ENCODE peak calls at places on chromosomes 12 and 14, in six cellular contexts. C is BE2C; G is effector memory CD4-positive, alpha-beta T cell; B is WERI-Rb-1; Z is NCI-H774; K is activated T-cell treated with anti-CD3 and anti-CD28 coated beads, Interleukin-2, amount 50 U/mL, for 24 hours. U is an unnamed sample.

GRCh38 chr12:10214131-10214876 is 1.6 kb downstream of the GABARAPL1 start:
- DNase-seq in C (no peak), Z (no peak), B (no peak), K (no peak), G (no peak), U (no peak)

GRCh38 chr14:102770910-102771543 is 6.2 kb upstream of the TRAF3 start:
- DNase-seq in B (no peak), K (no peak), Z (no peak), C (no peak), G (no peak), U (no peak)

GRCh38 chr14:76902591-76902990 is 76.4 kb downstream of the LRRC74A start:
- DNase-seq in G (no peak), K (no peak), C (no peak), B (no peak), Z (no peak), U (no peak)

GRCh38 chr14:33916663-33917565 is 34.0 kb downstream of the EGLN3 start:
- DNase-seq in G (no peak), K (no peak), Z (no peak), C (peak), B (no peak), U (no peak)

GRCh38 chr12:106058256-106059182 is 80.2 kb downstream of the NUAK1 start:
- DNase-seq in B (no peak), G (no peak), C (no peak), K (no peak), Z (no peak), U (no peak)

GRCh38 chr14:101906645-101907044 is 57.7 kb upstream of the DYNC1H1 start:
- DNase-seq in C (no peak), Z (no peak), B (no peak), K (peak), G (no peak), U (no peak)

GRCh38 chr12:47905313-47905730 is 528 bp upstream of the VDR start:
- DNase-seq in G (peak), C (no peak), B (peak), K (no peak), Z (peak), U (peak)

GRCh38 chr12:5479761-5480160 is 47.9 kb downstream of the NTF3 start:
- DNase-seq in C (no peak), Z (no peak), B (no peak), G (no peak), K (no peak), U (no peak)

GRCh38 chr12:91357381-91357780 is 174.8 kb upstream of the DCN start:
- DNase-seq in C (no peak), B (no peak), Z (no peak), G (no peak), K (no peak), U (no peak)

GRCh38 chr14:99321955-99322730 is 50.1 kb upstream of the BCL11B start:
- DNase-seq in G (no peak), Z (no peak), B (no peak), K (no peak), C (no peak), U (no peak)

GRCh38 chr12:27970391-27970980 is 2.0 kb downstream of the PTHLH start:
- DNase-seq in G (no peak), C (peak), K (no peak), Z (no peak), B (peak), U (no peak)

GRCh38 chr14:81516941-81517797 is 16.5 kb downstream of the SEL1L start:
- DNase-seq in G (no peak), B (no peak), Z (no peak), C (no peak), K (no peak), U (no peak)

GRCh38 chr12:113874999-113875561 is 91.0 kb downstream of the RBM19 start:
- DNase-seq in K (no peak), G (no peak), B (no peak), Z (no peak), C (no peak), U (no peak)

GRCh38 chr12:63132201-63132600 is 18.8 kb downstream of the AVPR1A start:
- DNase-seq in Z (no peak), B (no peak), C (no peak), G (no peak), K (no peak), U (no peak)

GRCh38 chr14:72892103-72892878 is 1.6 kb downstream of the DPF3 start:
- DNase-seq in B (no peak), C (peak), K (peak), Z (no peak), G (no peak), U (no peak)

GRCh38 chr12:55736780-55737580 is 5.9 kb upstream of the GDF11 start:
- DNase-seq in C (peak), G (peak), B (peak), Z (peak), K (peak), U (peak)

GRCh38 chr12:93793983-93794382 is 116.8 kb downstream of the CRADD start:
- DNase-seq in Z (no peak), G (no peak), K (no peak), C (no peak), B (no peak), U (no peak)

GRCh38 chr12:52699960-52700359 is 3.4 kb downstream of the KRT77 start:
- DNase-seq in B (no peak), G (no peak), C (no peak), Z (no peak), K (no peak), U (no peak)

GRCh38 chr12:6672143-6672542 is 9.2 kb upstream of the ING4 start:
- DNase-seq in G (no peak), K (no peak), B (no peak), Z (no peak), C (no peak), U (no peak)

GRCh38 chr12:9706081-9706685 is 26.7 kb downstream of the CLECL1 start:
- DNase-seq in G (no peak), C (no peak), Z (no peak), B (no peak), K (no peak), U (no peak)

GRCh38 chr14:94050231-94050880 is 24.2 kb downstream of the OTUB2 start:
- DNase-seq in G (no peak), K (no peak), Z (no peak), C (no peak), B (no peak), U (no peak)

GRCh38 chr12:95731519-95731958 is 59.0 kb downstream of the NTN4 start:
- DNase-seq in C (no peak), K (no peak), Z (no peak), B (no peak), G (no peak), U (no peak)

GRCh38 chr12:69239922-69240624 is 704 bp downstream of the CPSF6 start:
- DNase-seq in C (peak), Z (peak), G (peak), K (peak), B (peak), U (peak)

GRCh38 chr12:78290606-78291345 is 460.1 kb downstream of the NAV3 start:
- DNase-seq in G (no peak), C (no peak), B (no peak), Z (no peak), K (no peak), U (no peak)